ENCODE peak calls at places on chromosomes 1 and 21, in four cellular contexts. One of them, this sample, is unnamed.

GRCh38 chr1:203177471-203178039 is 1.9 kb upstream of the MYBPH start:
- DNase-seq in psoas muscle: peak
- DNase-seq in activated naive CD4-positive, alpha-beta T cell treated with anti-CD3 and anti-CD28 coated beads, Interleukin-2, amount 50 U/mL, for 16 hours: no peak
- DNase-seq in dorsolateral prefrontal cortex: no peak
- DNase-seq in this sample: peak

GRCh38 chr1:166166701-166167394 is at the start of gene FAM78B:
- DNase-seq in psoas muscle: peak
- DNase-seq in activated naive CD4-positive, alpha-beta T cell treated with anti-CD3 and anti-CD28 coated beads, Interleukin-2, amount 50 U/mL, for 16 hours: peak
- DNase-seq in dorsolateral prefrontal cortex: peak
- DNase-seq in this sample: peak

GRCh38 chr1:9685833-9686232 is 34.3 kb downstream of the PIK3CD start:
- DNase-seq in psoas muscle: no peak
- DNase-seq in activated naive CD4-positive, alpha-beta T cell treated with anti-CD3 and anti-CD28 coated beads, Interleukin-2, amount 50 U/mL, for 16 hours: no peak
- DNase-seq in dorsolateral prefrontal cortex: no peak
- DNase-seq in this sample: no peak

GRCh38 chr21:45537111-45537745 is 5.0 kb downstream of the SLC19A1 start:
- DNase-seq in psoas muscle: peak
- DNase-seq in activated naive CD4-positive, alpha-beta T cell treated with anti-CD3 and anti-CD28 coated beads, Interleukin-2, amount 50 U/mL, for 16 hours: no peak
- DNase-seq in dorsolateral prefrontal cortex: no peak
- DNase-seq in this sample: no peak

GRCh38 chr1:205536759-205537361 is 32.4 kb downstream of the CDK18 start:
- DNase-seq in psoas muscle: peak
- DNase-seq in activated naive CD4-positive, alpha-beta T cell treated with anti-CD3 and anti-CD28 coated beads, Interleukin-2, amount 50 U/mL, for 16 hours: no peak
- DNase-seq in dorsolateral prefrontal cortex: peak
- DNase-seq in this sample: no peak

GRCh38 chr1:214446772-214447556 is 104.4 kb downstream of the PTPN14 start:
- DNase-seq in psoas muscle: no peak
- DNase-seq in activated naive CD4-positive, alpha-beta T cell treated with anti-CD3 and anti-CD28 coated beads, Interleukin-2, amount 50 U/mL, for 16 hours: no peak
- DNase-seq in dorsolateral prefrontal cortex: no peak
- DNase-seq in this sample: peak

GRCh38 chr1:185929759-185930158 is 195.6 kb downstream of the HMCN1 start:
- DNase-seq in psoas muscle: no peak
- DNase-seq in activated naive CD4-positive, alpha-beta T cell treated with anti-CD3 and anti-CD28 coated beads, Interleukin-2, amount 50 U/mL, for 16 hours: no peak
- DNase-seq in dorsolateral prefrontal cortex: no peak
- DNase-seq in this sample: peak

GRCh38 chr1:24868016-24868875 is 61.8 kb downstream of the RUNX3 start:
- DNase-seq in psoas muscle: no peak
- DNase-seq in activated naive CD4-positive, alpha-beta T cell treated with anti-CD3 and anti-CD28 coated beads, Interleukin-2, amount 50 U/mL, for 16 hours: no peak
- DNase-seq in dorsolateral prefrontal cortex: no peak
- DNase-seq in this sample: no peak

GRCh38 chr1:54290443-54291184 is 90.6 kb downstream of the MRPL37 start:
- DNase-seq in psoas muscle: no peak
- DNase-seq in activated naive CD4-positive, alpha-beta T cell treated with anti-CD3 and anti-CD28 coated beads, Interleukin-2, amount 50 U/mL, for 16 hours: no peak
- DNase-seq in dorsolateral prefrontal cortex: peak
- DNase-seq in this sample: peak

GRCh38 chr1:56416385-56416972 is 162.9 kb downstream of the PLPP3 start:
- DNase-seq in psoas muscle: no peak
- DNase-seq in activated naive CD4-positive, alpha-beta T cell treated with anti-CD3 and anti-CD28 coated beads, Interleukin-2, amount 50 U/mL, for 16 hours: no peak
- DNase-seq in dorsolateral prefrontal cortex: no peak
- DNase-seq in this sample: peak

GRCh38 chr1:56516539-56517252 is 62.7 kb downstream of the PLPP3 start:
- DNase-seq in psoas muscle: no peak
- DNase-seq in activated naive CD4-positive, alpha-beta T cell treated with anti-CD3 and anti-CD28 coated beads, Interleukin-2, amount 50 U/mL, for 16 hours: no peak
- DNase-seq in dorsolateral prefrontal cortex: no peak
- DNase-seq in this sample: peak

GRCh38 chr1:7539772-7540175 is 231.3 kb upstream of the VAMP3 start:
- DNase-seq in psoas muscle: peak
- DNase-seq in activated naive CD4-positive, alpha-beta T cell treated with anti-CD3 and anti-CD28 coated beads, Interleukin-2, amount 50 U/mL, for 16 hours: no peak
- DNase-seq in dorsolateral prefrontal cortex: no peak
- DNase-seq in this sample: no peak

GRCh38 chr21:23578027-23578426 is 2029.3 kb downstream of the MRPL39 start:
- DNase-seq in psoas muscle: no peak
- DNase-seq in activated naive CD4-positive, alpha-beta T cell treated with anti-CD3 and anti-CD28 coated beads, Interleukin-2, amount 50 U/mL, for 16 hours: no peak
- DNase-seq in dorsolateral prefrontal cortex: no peak
- DNase-seq in this sample: no peak

GRCh38 chr1:67753776-67754525 is 69.0 kb downstream of the GADD45A start:
- DNase-seq in psoas muscle: no peak
- DNase-seq in activated naive CD4-positive, alpha-beta T cell treated with anti-CD3 and anti-CD28 coated beads, Interleukin-2, amount 50 U/mL, for 16 hours: no peak
- DNase-seq in dorsolateral prefrontal cortex: no peak
- DNase-seq in this sample: no peak

GRCh38 chr1:55081188-55081904 is 42.0 kb downstream of the PCSK9 start:
- DNase-seq in psoas muscle: no peak
- DNase-seq in activated naive CD4-positive, alpha-beta T cell treated with anti-CD3 and anti-CD28 coated beads, Interleukin-2, amount 50 U/mL, for 16 hours: no peak
- DNase-seq in dorsolateral prefrontal cortex: no peak
- DNase-seq in this sample: peak

GRCh38 chr1:43058545-43059360 is 100.1 kb upstream of the SLC2A1 start:
- DNase-seq in psoas muscle: no peak
- DNase-seq in activated naive CD4-positive, alpha-beta T cell treated with anti-CD3 and anti-CD28 coated beads, Interleukin-2, amount 50 U/mL, for 16 hours: no peak
- DNase-seq in dorsolateral prefrontal cortex: no peak
- DNase-seq in this sample: peak

GRCh38 chr21:32096411-32096810 is 182.4 kb downstream of the MIS18A start:
- DNase-seq in psoas muscle: no peak
- DNase-seq in activated naive CD4-positive, alpha-beta T cell treated with anti-CD3 and anti-CD28 coated beads, Interleukin-2, amount 50 U/mL, for 16 hours: no peak
- DNase-seq in dorsolateral prefrontal cortex: no peak
- DNase-seq in this sample: peak

GRCh38 chr21:35697321-35697808 is 363.0 kb downstream of the SETD4 start:
- DNase-seq in psoas muscle: peak
- DNase-seq in activated naive CD4-positive, alpha-beta T cell treated with anti-CD3 and anti-CD28 coated beads, Interleukin-2, amount 50 U/mL, for 16 hours: no peak
- DNase-seq in dorsolateral prefrontal cortex: peak
- DNase-seq in this sample: peak

GRCh38 chr1:115377411-115377810 is 39.4 kb upstream of the NGF start:
- DNase-seq in psoas muscle: no peak
- DNase-seq in activated naive CD4-positive, alpha-beta T cell treated with anti-CD3 and anti-CD28 coated beads, Interleukin-2, amount 50 U/mL, for 16 hours: no peak
- DNase-seq in dorsolateral prefrontal cortex: no peak
- DNase-seq in this sample: peak

GRCh38 chr1:51622455-51622913 is 5.6 kb downstream of the OSBPL9 start:
- DNase-seq in psoas muscle: peak
- DNase-seq in activated naive CD4-positive, alpha-beta T cell treated with anti-CD3 and anti-CD28 coated beads, Interleukin-2, amount 50 U/mL, for 16 hours: no peak
- DNase-seq in dorsolateral prefrontal cortex: no peak
- DNase-seq in this sample: peak

GRCh38 chr1:189211742-189212141 is 1265.9 kb downstream of the BRINP3 start:
- DNase-seq in psoas muscle: no peak
- DNase-seq in activated naive CD4-positive, alpha-beta T cell treated with anti-CD3 and anti-CD28 coated beads, Interleukin-2, amount 50 U/mL, for 16 hours: no peak
- DNase-seq in dorsolateral prefrontal cortex: no peak
- DNase-seq in this sample: no peak

GRCh38 chr1:70195342-70195741 is 10.0 kb downstream of the LRRC40 start:
- DNase-seq in psoas muscle: no peak
- DNase-seq in activated naive CD4-positive, alpha-beta T cell treated with anti-CD3 and anti-CD28 coated beads, Interleukin-2, amount 50 U/mL, for 16 hours: no peak
- DNase-seq in dorsolateral prefrontal cortex: no peak
- DNase-seq in this sample: no peak

GRCh38 chr1:48691429-48692001 is 85.2 kb downstream of the BEND5 start:
- DNase-seq in psoas muscle: no peak
- DNase-seq in activated naive CD4-positive, alpha-beta T cell treated with anti-CD3 and anti-CD28 coated beads, Interleukin-2, amount 50 U/mL, for 16 hours: no peak
- DNase-seq in dorsolateral prefrontal cortex: peak
- DNase-seq in this sample: peak

GRCh38 chr1:39645411-39646043 is 6.1 kb upstream of the HEYL start:
- DNase-seq in psoas muscle: no peak
- DNase-seq in activated naive CD4-positive, alpha-beta T cell treated with anti-CD3 and anti-CD28 coated beads, Interleukin-2, amount 50 U/mL, for 16 hours: no peak
- DNase-seq in dorsolateral prefrontal cortex: no peak
- DNase-seq in this sample: no peak

GRCh38 chr1:231192620-231193163 is 30.8 kb downstream of the TRIM67 start:
- DNase-seq in psoas muscle: no peak
- DNase-seq in activated naive CD4-positive, alpha-beta T cell treated with anti-CD3 and anti-CD28 coated beads, Interleukin-2, amount 50 U/mL, for 16 hours: no peak
- DNase-seq in dorsolateral prefrontal cortex: peak
- DNase-seq in this sample: peak

GRCh38 chr1:160284220-160284781 is 632 bp downstream of the PEX19 start:
- DNase-seq in psoas muscle: no peak
- DNase-seq in activated naive CD4-positive, alpha-beta T cell treated with anti-CD3 and anti-CD28 coated beads, Interleukin-2, amount 50 U/mL, for 16 hours: no peak
- DNase-seq in dorsolateral prefrontal cortex: peak
- DNase-seq in this sample: peak

GRCh38 chr1:11301593-11301992 is 28.6 kb downstream of the UBIAD1 start:
- DNase-seq in psoas muscle: no peak
- DNase-seq in activated naive CD4-positive, alpha-beta T cell treated with anti-CD3 and anti-CD28 coated beads, Interleukin-2, amount 50 U/mL, for 16 hours: no peak
- DNase-seq in dorsolateral prefrontal cortex: peak
- DNase-seq in this sample: no peak

GRCh38 chr1:105608713-105609112 is 1447.8 kb upstream of the PRMT6 start:
- DNase-seq in psoas muscle: no peak
- DNase-seq in activated naive CD4-positive, alpha-beta T cell treated with anti-CD3 and anti-CD28 coated beads, Interleukin-2, amount 50 U/mL, for 16 hours: no peak
- DNase-seq in dorsolateral prefrontal cortex: no peak
- DNase-seq in this sample: peak

GRCh38 chr1:160416369-160416768 is 16.0 kb downstream of the VANGL2 start:
- DNase-seq in psoas muscle: no peak
- DNase-seq in activated naive CD4-positive, alpha-beta T cell treated with anti-CD3 and anti-CD28 coated beads, Interleukin-2, amount 50 U/mL, for 16 hours: no peak
- DNase-seq in dorsolateral prefrontal cortex: no peak
- DNase-seq in this sample: peak

GRCh38 chr1:20187103-20187812 is 940 bp upstream of the PLA2G2C start:
- DNase-seq in psoas muscle: no peak
- DNase-seq in activated naive CD4-positive, alpha-beta T cell treated with anti-CD3 and anti-CD28 coated beads, Interleukin-2, amount 50 U/mL, for 16 hours: peak
- DNase-seq in dorsolateral prefrontal cortex: peak
- DNase-seq in this sample: no peak

GRCh38 chr1:154902920-154903566 is 33.0 kb upstream of the KCNN3 start:
- DNase-seq in psoas muscle: no peak
- DNase-seq in activated naive CD4-positive, alpha-beta T cell treated with anti-CD3 and anti-CD28 coated beads, Interleukin-2, amount 50 U/mL, for 16 hours: no peak
- DNase-seq in dorsolateral prefrontal cortex: no peak
- DNase-seq in this sample: no peak

GRCh38 chr21:46100426-46100825 is 2.5 kb downstream of the COL6A2 start:
- DNase-seq in psoas muscle: no peak
- DNase-seq in activated naive CD4-positive, alpha-beta T cell treated with anti-CD3 and anti-CD28 coated beads, Interleukin-2, amount 50 U/mL, for 16 hours: no peak
- DNase-seq in dorsolateral prefrontal cortex: no peak
- DNase-seq in this sample: peak

GRCh38 chr1:91601554-91602322 is 101.1 kb downstream of the CDC7 start:
- DNase-seq in psoas muscle: no peak
- DNase-seq in activated naive CD4-positive, alpha-beta T cell treated with anti-CD3 and anti-CD28 coated beads, Interleukin-2, amount 50 U/mL, for 16 hours: no peak
- DNase-seq in dorsolateral prefrontal cortex: no peak
- DNase-seq in this sample: no peak